ENCODE peak calls at places on chromosome X, in six cellular contexts. E is kidney; J is GM13977; F is activated CD4-positive, alpha-beta T cell treated with anti-CD3 and anti-CD28 coated beads, Interleukin-2, amount 10 ng/mL, durations not matched to agents 7 days and 5 days; Q is cardiac fibroblast; X is activated T-cell treated with anti-CD3 and anti-CD28 coated beads for 1 hour. N is an unnamed sample.
A peak's percentile ranks its signal among the peaks of the same experiment; 100 is the strongest.

GRCh38 chrX:120566817-120567216 is 6.1 kb upstream of the CUL4B start:
- DNase-seq in J (no peak), F (no peak), E (no peak), Q (no peak), X (no peak), N (no peak)

GRCh38 chrX:1597345-1598020 is 6.1 kb downstream of the AKAP17A start:
- DNase-seq in E (no peak), F (no peak), X (no peak), Q (no peak), J (peak; percentile 24), N (no peak)

GRCh38 chrX:23478056-23478455 is 143.4 kb downstream of the PTCHD1 start:
- DNase-seq in J (no peak), F (no peak), Q (no peak), E (no peak), X (no peak), N (no peak)

GRCh38 chrX:2898861-2899512 is 30.2 kb downstream of the ARSD start:
- DNase-seq in X (no peak), E (no peak), J (no peak), F (no peak), Q (no peak), N (no peak)

GRCh38 chrX:46573896-46574336 is 351 bp downstream of the CHST7 start:
- DNase-seq in F (peak; percentile 82), E (peak; percentile 89), X (peak; percentile 43), J (peak; percentile 57), Q (peak; percentile 52), N (peak; percentile 64)

GRCh38 chrX:58025979-58026378 is 115.7 kb upstream of the ZXDA start:
- DNase-seq in F (peak; percentile 36), X (peak; percentile 0), Q (peak; percentile 16), J (peak; percentile 17), E (no peak), N (peak; percentile 65)

GRCh38 chrX:37349131-37350033 is at the start of gene PRRG1:
- DNase-seq in Q (peak; percentile 90), J (no peak), E (peak; percentile 92), X (no peak), F (no peak), N (peak; percentile 8)

GRCh38 chrX:52934704-52935468 is 23.4 kb downstream of the FAM156A start:
- DNase-seq in J (peak; percentile 91), Q (peak; percentile 97), F (peak; percentile 91), X (peak; percentile 91), E (peak; percentile 99), N (peak; percentile 95)

GRCh38 chrX:132716006-132716405 is 227.2 kb upstream of the MBNL3 start:
- DNase-seq in E (no peak), Q (no peak), X (no peak), F (no peak), J (no peak), N (no peak)

GRCh38 chrX:112714357-112714918 is 34.7 kb upstream of the LHFPL1 start:
- DNase-seq in F (no peak), X (no peak), J (no peak), E (no peak), Q (no peak), N (no peak)

GRCh38 chrX:109356684-109357083 is 125.2 kb downstream of the GUCY2F start:
- DNase-seq in J (no peak), F (no peak), Q (no peak), X (no peak), E (no peak), N (no peak)

GRCh38 chrX:139560221-139560620 is 29.7 kb downstream of the F9 start:
- DNase-seq in X (no peak), F (no peak), E (no peak), Q (peak; percentile 0), J (no peak), N (no peak)

GRCh38 chrX:14915596-14915995 is 42.4 kb downstream of the MOSPD2 start:
- DNase-seq in Q (no peak), X (no peak), F (no peak), E (no peak), J (no peak), N (no peak)

GRCh38 chrX:110428144-110428543 is 69.5 kb downstream of the RTL9 start:
- DNase-seq in J (no peak), E (no peak), X (no peak), Q (no peak), F (no peak), N (no peak)

GRCh38 chrX:7889138-7889537 is 38.1 kb downstream of the PNPLA4 start:
- DNase-seq in X (no peak), J (no peak), Q (no peak), F (peak; percentile 8), E (no peak), N (peak; percentile 84)

GRCh38 chrX:39440734-39441305 is 639.6 kb downstream of the MID1IP1 start:
- DNase-seq in X (no peak), F (no peak), J (no peak), E (no peak), Q (no peak), N (peak; percentile 45)

GRCh38 chrX:154082396-154083133 is 15.0 kb downstream of the MECP2 start:
- DNase-seq in E (no peak), F (no peak), Q (peak; percentile 68), J (no peak), X (no peak), N (no peak)

GRCh38 chrX:103585421-103586313 is at the start of gene TCEAL4:
- DNase-seq in X (peak; percentile 13), Q (peak; percentile 60), F (peak; percentile 12), E (peak; percentile 87), J (peak; percentile 43), N (peak; percentile 37)

GRCh38 chrX:149013081-149013480 is 492.0 kb downstream of the IDS start:
- DNase-seq in Q (no peak), J (no peak), X (no peak), E (no peak), F (no peak), N (no peak)

GRCh38 chrX:14936561-14936960 is 63.3 kb downstream of the MOSPD2 start:
- DNase-seq in E (no peak), X (no peak), J (no peak), F (no peak), Q (peak; percentile 54), N (no peak)

GRCh38 chrX:40152706-40153334 is 55.1 kb upstream of the BCOR start:
- DNase-seq in Q (no peak), X (no peak), E (peak; percentile 84), J (no peak), F (no peak), N (no peak)

GRCh38 chrX:153944140-153944799 is at the start of gene RENBP:
- DNase-seq in Q (no peak), J (no peak), F (peak; percentile 50), X (peak; percentile 28), E (no peak), N (peak; percentile 33)

GRCh38 chrX:1403228-1403627 is 11.3 kb upstream of the SLC25A6 start:
- DNase-seq in F (no peak), J (no peak), X (no peak), E (peak; percentile 65), Q (no peak), N (no peak)

GRCh38 chrX:93673056-93673868 is at the start of gene NAP1L3:
- DNase-seq in E (peak; percentile 82), J (peak; percentile 51), X (peak; percentile 28), Q (peak; percentile 71), F (peak; percentile 56), N (peak; percentile 66)

GRCh38 chrX:45851434-45851991 is 650.8 kb upstream of the DIPK2B start:
- DNase-seq in F (peak; percentile 53), X (peak; percentile 15), J (peak; percentile 19), E (no peak), Q (no peak), N (peak; percentile 58)

GRCh38 chrX:134202561-134202960 is 34.4 kb upstream of the CCDC160 start:
- DNase-seq in J (no peak), X (no peak), F (no peak), E (no peak), Q (no peak), N (no peak)